ENCODE peak calls at places on chromosomes 3 and 15, in ten cellular contexts. J, U, A, W, M, X, O, P, K and B are unnamed samples. For H3K27me3, the result is how much of the 10 kb centered on the place peaks cover.

GRCh38 chr3:30548605-30549004 is 57.8 kb upstream of the TGFBR2 start:
- DNase-seq in J (no peak), X (peak), A (no peak), W (no peak), O (no peak), P (no peak), M (no peak), K (no peak), U (no peak), B (no peak)

GRCh38 chr3:49841126-49841525 is 15.2 kb downstream of the TRAIP start:
- DNase-seq in M (peak), P (peak), J (peak), W (peak), O (no peak), K (no peak), A (no peak), X (peak), U (no peak), B (peak)

GRCh38 chr3:186583820-186584219 is 13.3 kb downstream of the DNAJB11 start:
- DNase-seq in W (no peak), U (no peak), K (no peak), A (peak), O (no peak), P (no peak), X (peak), M (no peak), J (no peak), B (no peak)

GRCh38 chr15:99502182-99502581 is 63.6 kb upstream of the MEF2A start:
- DNase-seq in O (no peak), U (no peak), A (no peak), P (no peak), W (no peak), M (peak), X (no peak), K (no peak), J (no peak), B (no peak)

GRCh38 chr3:41688595-41689380 is 273.1 kb downstream of the ULK4 start:
- DNase-seq in A (peak), W (no peak), M (no peak), J (no peak), P (no peak), O (peak), U (no peak), K (no peak), X (peak), B (no peak)

GRCh38 chr15:41919954-41920538 is 26.2 kb upstream of the SPTBN5 start:
- DNase-seq in M (no peak), X (no peak), W (no peak), O (no peak), K (peak), P (no peak), U (no peak), A (peak), J (no peak), B (peak)

GRCh38 chr15:77409259-77410156 is 10.4 kb downstream of the PEAK1 start:
- DNase-seq in U (no peak), K (no peak), W (no peak), P (no peak), O (no peak), X (no peak), M (no peak), J (no peak), A (no peak), B (no peak)

GRCh38 chr15:51536965-51537574 is 85.5 kb downstream of the DMXL2 start:
- DNase-seq in U (no peak), A (peak), X (peak), W (no peak), M (peak), J (no peak), P (peak), K (no peak), O (peak), B (no peak)

GRCh38 chr3:112358311-112358780 is 25.4 kb downstream of the CD200 start:
- DNase-seq in X (no peak), W (no peak), A (peak), J (no peak), U (no peak), O (no peak), M (no peak), P (no peak), K (no peak), B (no peak)

GRCh38 chr15:96351801-96352593 is 21.5 kb downstream of the NR2F2 start:
- DNase-seq in P (peak), X (no peak), M (no peak), W (no peak), A (no peak), O (no peak), J (peak), K (no peak), U (peak), B (no peak)

GRCh38 chr15:96353378-96353930 is 23.0 kb downstream of the NR2F2 start:
- DNase-seq in P (no peak), A (no peak), X (no peak), K (no peak), U (no peak), W (no peak), O (no peak), M (no peak), J (no peak), B (no peak)

GRCh38 chr15:96353931-96354730 is 23.6 kb downstream of the NR2F2 start:
- DNase-seq in A (peak), M (no peak), U (peak), P (no peak), X (peak), K (no peak), J (peak), O (no peak), W (no peak), B (no peak)

GRCh38 chr15:96350884-96351639 is 20.6 kb downstream of the NR2F2 start:
- DNase-seq in U (no peak), A (no peak), P (no peak), X (no peak), J (no peak), W (no peak), K (no peak), O (no peak), M (no peak), B (no peak)

DNA sequence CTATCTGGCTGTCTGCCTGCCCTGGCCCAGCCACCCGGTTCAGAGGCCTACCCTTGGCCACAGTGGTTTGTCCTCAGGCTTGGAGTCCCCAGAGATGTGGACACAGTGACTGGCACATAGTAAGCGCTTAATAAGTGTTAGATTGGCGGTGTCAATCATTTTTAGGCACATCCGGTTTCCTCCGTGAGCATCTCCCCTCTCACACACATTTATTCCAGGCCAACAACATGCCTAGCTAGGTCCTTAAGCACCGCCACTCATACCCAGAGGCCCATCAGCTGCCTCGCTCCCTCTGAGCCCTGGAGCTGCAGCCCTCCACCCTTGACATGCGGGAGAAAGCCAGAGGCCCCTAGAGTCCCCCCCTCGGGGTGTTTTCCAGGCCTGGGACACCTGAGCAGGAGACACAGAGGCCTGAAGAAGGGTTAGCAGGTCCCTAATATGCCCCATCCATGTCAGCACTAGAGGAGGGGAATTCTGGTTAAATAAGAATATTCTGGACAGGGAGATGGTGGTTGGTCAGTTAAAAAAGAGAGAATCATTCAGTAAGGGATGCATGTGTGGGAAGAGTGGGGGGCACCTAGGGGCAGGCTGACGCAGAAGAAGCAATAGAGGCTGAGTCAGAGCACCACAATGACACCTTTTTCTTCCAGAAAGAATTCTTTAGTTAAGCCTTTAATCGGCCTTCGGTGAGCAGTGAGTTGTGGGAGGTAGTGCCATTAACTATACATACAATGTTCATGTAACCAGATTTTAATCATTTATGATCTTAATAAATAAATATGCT is 22.3 kb downstream of the NR2F2 start:
- DNase-seq in A (peak), K (no peak), M (no peak), U (no peak), O (no peak), J (peak), X (no peak), W (no peak), P (no peak), B (no peak)
- H3K27me3 ChIP-seq in A (under half), K (under half), M (under half), U (under half), O (under half), J (half or more), X (under half), W (half or more), P (half or more), B (under half)

GRCh38 chr3:198092276-198092675 is 132.3 kb downstream of the LMLN start:
- DNase-seq in J (no peak), K (no peak), X (no peak), O (no peak), W (no peak), P (no peak), M (no peak), U (no peak), A (no peak), B (no peak)

GRCh38 chr3:198097048-198097447 is 137.0 kb downstream of the LMLN start:
- DNase-seq in A (no peak), M (no peak), O (no peak), X (no peak), P (no peak), U (no peak), W (no peak), J (no peak), K (no peak), B (no peak)

GRCh38 chr3:198096015-198096414 is 136.0 kb downstream of the LMLN start:
- DNase-seq in W (no peak), J (no peak), A (no peak), O (no peak), X (no peak), M (no peak), U (no peak), P (no peak), K (no peak), B (no peak)

GRCh38 chr3:198090795-198091194 is 130.8 kb downstream of the LMLN start:
- DNase-seq in M (no peak), P (no peak), X (no peak), J (no peak), K (no peak), W (no peak), O (no peak), U (no peak), A (no peak), B (no peak)

DNA sequence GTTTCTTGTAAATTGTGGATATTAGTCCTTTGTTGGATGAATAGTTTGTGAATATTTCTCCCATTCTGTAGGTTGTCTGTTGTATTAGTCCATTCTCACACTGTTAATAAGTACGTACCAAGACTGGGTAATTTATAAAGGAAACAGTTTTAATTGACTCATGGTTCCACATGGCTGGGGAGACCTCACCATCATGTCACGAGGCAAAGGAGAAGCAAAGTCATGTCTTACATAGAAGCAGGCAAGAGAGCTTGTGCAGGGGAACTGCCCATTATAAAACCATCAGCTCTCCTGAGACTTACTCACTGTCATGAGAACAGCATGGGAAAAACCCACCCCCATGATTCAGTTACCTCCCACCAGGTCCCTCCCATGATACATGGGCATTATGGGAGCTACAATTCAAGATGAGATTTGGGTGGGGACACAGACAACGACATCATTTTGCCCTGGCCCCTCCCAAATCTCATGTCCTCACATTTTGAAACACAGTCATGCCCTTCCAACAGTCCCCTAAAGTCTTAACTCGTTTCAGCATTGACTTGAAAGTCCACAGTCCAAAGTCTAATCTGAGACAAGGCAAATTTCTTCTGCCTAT is 133.2 kb downstream of the LMLN start:
- DNase-seq in O (no peak), M (no peak), X (no peak), P (no peak), A (no peak), K (no peak), U (no peak), J (no peak), W (no peak), B (no peak)
- H3K27me3 ChIP-seq in O (under half), M (under half), X (half or more), P (under half), A (under half), K (under half), U (half or more), J (half or more), W (under half), B (under half)

DNA sequence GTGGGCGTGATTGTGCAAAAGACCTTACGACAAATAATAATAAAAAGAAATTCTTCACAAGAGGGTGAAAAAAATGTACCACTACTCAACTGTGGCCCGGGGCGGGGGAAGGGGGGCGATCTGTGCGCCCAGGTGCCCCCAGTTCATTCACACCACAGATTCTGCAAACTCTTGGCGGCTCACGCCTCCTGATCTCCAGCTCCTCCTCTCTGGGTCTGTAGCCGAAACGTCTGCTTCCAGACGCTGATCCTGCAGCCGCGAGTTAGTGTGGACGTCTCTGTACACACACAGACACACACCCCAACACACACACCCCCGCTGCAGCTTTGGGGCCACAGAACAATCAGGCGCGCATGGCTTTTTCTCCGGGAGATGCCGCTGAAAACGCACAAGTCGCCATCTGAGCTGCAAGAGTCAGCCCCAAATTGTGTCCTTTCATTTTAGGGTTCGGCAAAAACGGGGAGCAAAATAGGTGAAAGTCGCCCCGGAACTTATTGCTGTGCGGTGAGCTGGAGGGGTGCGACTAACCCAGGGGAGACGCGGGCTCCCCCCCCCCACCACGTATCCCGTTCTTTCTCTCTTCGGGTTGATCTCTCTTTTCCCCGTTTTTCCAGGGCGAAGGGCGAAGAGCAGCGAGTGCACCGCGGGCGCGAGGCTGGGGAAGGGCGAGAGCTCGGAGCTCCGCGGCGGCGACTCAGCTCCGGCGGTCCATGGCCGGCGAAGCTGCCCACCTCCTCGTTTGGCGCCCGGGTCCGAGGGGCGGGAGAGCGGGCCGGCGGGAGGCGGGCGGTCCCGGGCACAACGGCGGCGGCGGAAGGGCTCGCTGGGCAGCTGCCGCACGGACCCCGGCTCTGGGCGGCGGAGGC is 503 bp upstream of the WNT5A start:
- DNase-seq in M (peak), A (peak), K (no peak), O (no peak), W (peak), P (peak), X (peak), U (no peak), J (peak), B (peak)
- H3K27me3 ChIP-seq in M (under half), A (under half), K (under half), O (under half), W (under half), P (under half), X (under half), U (under half), J (under half), B (under half)

GRCh38 chr3:171458056-171458856 is 1.9 kb downstream of the TNIK start:
- DNase-seq in O (no peak), M (no peak), X (no peak), K (no peak), U (peak), A (no peak), P (no peak), J (peak), W (no peak), B (no peak)
- H3K27me3 ChIP-seq in O (under half), M (under half), X (under half), K (under half), U (under half), A (under half), P (under half), J (under half), W (under half), B (under half)

GRCh38 chr15:57626713-57627440 is 35.2 kb downstream of the MYZAP start:
- DNase-seq in O (no peak), K (no peak), P (no peak), J (no peak), M (no peak), U (no peak), X (no peak), W (no peak), A (no peak), B (peak)
- H3K27me3 ChIP-seq in O (under half), K (under half), P (under half), J (under half), M (under half), U (under half), X (under half), W (under half), A (under half), B (under half)

DNA sequence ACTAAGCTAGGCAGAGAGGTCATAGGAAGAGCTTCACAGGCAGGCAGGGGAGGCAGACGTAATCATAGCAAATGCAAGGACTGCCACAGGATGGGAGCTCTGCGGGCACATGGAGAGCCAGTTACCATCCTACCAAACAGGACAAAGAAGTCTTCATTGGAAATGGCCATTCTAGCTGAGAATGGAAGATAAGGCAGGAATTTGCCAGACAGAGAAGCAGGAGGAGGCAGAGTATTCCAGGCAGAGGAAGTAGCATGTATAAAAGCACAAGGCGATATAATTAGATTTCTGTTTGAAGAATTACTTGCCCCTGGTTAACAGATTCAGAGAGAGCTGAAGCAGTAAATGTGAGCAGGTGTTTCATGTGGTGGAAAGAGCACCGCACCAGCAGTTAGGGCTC is 3.5 kb upstream of the SEMA5B start:
- DNase-seq in P (no peak), A (no peak), J (no peak), K (no peak), U (no peak), O (no peak), W (no peak), X (no peak), M (no peak), B (no peak)
- H3K27me3 ChIP-seq in P (under half), A (half or more), J (under half), K (half or more), U (under half), O (under half), W (under half), X (half or more), M (under half), B (under half)

GRCh38 chr3:161890147-161890625 is 393.6 kb downstream of the OTOL1 start:
- DNase-seq in M (no peak), W (no peak), P (no peak), A (peak), X (peak), O (no peak), K (peak), U (peak), J (peak), B (peak)

GRCh38 chr3:161879470-161879869 is 382.9 kb downstream of the OTOL1 start:
- DNase-seq in U (no peak), O (no peak), P (no peak), M (no peak), A (no peak), W (no peak), J (no peak), X (no peak), K (no peak), B (no peak)

DNA sequence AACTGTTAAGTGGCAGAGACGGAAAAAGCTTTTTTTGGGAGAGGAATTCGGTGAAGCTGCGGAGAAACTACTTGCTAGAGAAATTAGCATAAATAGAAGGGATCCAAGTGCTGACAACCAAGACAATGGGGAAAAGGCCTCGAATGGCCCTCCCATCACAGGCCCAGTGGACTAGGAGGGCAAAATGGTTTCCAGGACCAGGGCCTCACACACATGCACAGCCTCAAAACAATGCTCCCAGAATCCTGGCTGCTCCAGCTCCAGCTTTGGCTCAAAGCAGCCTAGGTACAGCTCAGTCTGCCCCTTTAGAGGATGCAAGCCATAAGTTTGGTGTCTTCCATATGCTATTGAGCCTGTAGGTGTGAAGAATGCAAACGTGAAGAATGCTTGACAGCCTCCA is 388.2 kb downstream of the OTOL1 start:
- DNase-seq in U (no peak), P (no peak), O (no peak), K (no peak), X (no peak), A (no peak), M (no peak), J (no peak), W (no peak), B (no peak)
- H3K27me3 ChIP-seq in U (under half), P (under half), O (under half), K (under half), X (under half), A (under half), M (under half), J (under half), W (under half), B (under half)

DNA sequence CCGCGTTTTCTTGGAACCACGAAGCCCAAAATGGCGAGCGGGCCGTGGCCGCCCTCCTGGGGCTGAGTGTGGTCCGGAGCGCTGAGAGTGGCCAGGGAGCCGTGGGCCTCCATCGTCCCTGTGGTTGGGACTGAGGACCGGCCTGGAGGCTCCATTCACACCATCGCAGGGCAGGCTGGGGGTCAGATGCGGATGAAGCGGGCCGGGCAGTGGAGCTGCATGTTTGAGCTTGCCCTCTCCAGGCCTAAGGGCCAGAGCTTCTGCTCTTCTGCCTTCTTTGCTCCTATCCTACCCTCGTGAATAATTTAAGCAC is 44.8 kb upstream of the POLG start:
- DNase-seq in X (no peak), A (no peak), K (no peak), J (no peak), P (no peak), W (no peak), M (no peak), O (no peak), U (peak), B (no peak)
- H3K27me3 ChIP-seq in X (under half), A (half or more), K (half or more), J (half or more), P (half or more), W (under half), M (under half), O (under half), U (half or more), B (under half)